ENCODE peak calls at places on chromosomes 6 and 20, in eight cellular contexts. T is SJSA1, I is endothelial cell of umbilical vein, W is heart right ventricle, M is testis, Z is aorta, K is H9, D is cardiac muscle cell. L is an unnamed sample. For H3K9me3, the result is how much of the 10 kb centered on the place peaks cover.

GRCh38 chr6:1744543-1744942 is 134.8 kb downstream of the FOXC1 start:
- DNase-seq in T (no peak), I (no peak), W (no peak), M (no peak), Z (no peak), K (no peak), D (no peak), L (no peak)

GRCh38 chr6:16674666-16675392 is 86.4 kb downstream of the ATXN1 start:
- DNase-seq in T (no peak), I (peak), W (no peak), M (no peak), Z (no peak), K (no peak), D (peak), L (no peak)

GRCh38 chr20:58054744-58055373 is 173.6 kb downstream of the ANKRD60 start:
- DNase-seq in T (peak), I (peak), W (no peak), M (peak), Z (no peak), K (peak), D (peak), L (no peak)

GRCh38 chr20:52240802-52241201 is 49.2 kb upstream of the ZFP64 start:
- DNase-seq in T (no peak), I (no peak), W (no peak), M (no peak), Z (no peak), K (no peak), D (no peak), L (no peak)

GRCh38 chr6:14228571-14228970 is 111.0 kb downstream of the CD83 start:
- DNase-seq in T (no peak), I (no peak), W (no peak), M (no peak), Z (no peak), K (no peak), D (peak), L (no peak)

GRCh38 chr20:31712564-31713311 is 9.9 kb downstream of the BCL2L1 start:
- DNase-seq in T (peak), I (peak), W (peak), M (peak), Z (peak), K (peak), D (peak), L (peak)

GRCh38 chr20:21109144-21109543 is 3.0 kb upstream of the LINC00237 start:
- DNase-seq in T (no peak), I (no peak), W (no peak), M (no peak), Z (no peak), K (no peak), D (no peak), L (no peak)

GRCh38 chr6:157235600-157236039 is 87.7 kb downstream of the TMEM242 start:
- DNase-seq in T (no peak), I (peak), W (peak), M (peak), Z (peak), K (peak), D (peak), L (peak)

GRCh38 chr20:19750907-19751636 is 7.0 kb upstream of the RIN2 start:
- DNase-seq in T (peak), I (no peak), W (no peak), M (no peak), Z (no peak), K (no peak), D (no peak), L (no peak)

GRCh38 chr6:146127447-146128215 is 98.8 kb downstream of the GRM1 start:
- DNase-seq in T (no peak), I (no peak), W (no peak), M (no peak), Z (no peak), K (no peak), D (no peak), L (no peak)

GRCh38 chr6:75418233-75418632 is 75.4 kb downstream of the FILIP1 start:
- DNase-seq in T (no peak), I (peak), W (no peak), M (no peak), Z (no peak), K (no peak), D (peak), L (no peak)

GRCh38 chr6:155309150-155309549 is 5.1 kb downstream of the TFB1M start:
- DNase-seq in T (no peak), I (no peak), W (no peak), M (no peak), Z (no peak), K (no peak), D (no peak), L (no peak)

GRCh38 chr6:107713214-107713962 is 110.7 kb downstream of the SCML4 start:
- DNase-seq in T (no peak), I (no peak), W (no peak), M (no peak), Z (no peak), K (no peak), D (no peak), L (no peak)

GRCh38 chr20:3353646-3354045 is 53.8 kb downstream of the DNAAF9 start:
- DNase-seq in T (no peak), I (no peak), W (no peak), M (no peak), Z (no peak), K (no peak), D (no peak), L (no peak)

GRCh38 chr20:62227977-62228958 is 8.2 kb upstream of the HRH3 start:
- DNase-seq in T (no peak), I (no peak), W (no peak), M (no peak), Z (no peak), K (peak), D (no peak), L (peak)

GRCh38 chr6:80163754-80164187 is 57.3 kb downstream of the BCKDHB start:
- DNase-seq in T (no peak), I (peak), W (no peak), M (no peak), Z (no peak), K (no peak), D (peak), L (no peak)

GRCh38 chr6:12010635-12011275 is 1.4 kb upstream of the HIVEP1 start:
- DNase-seq in T (peak), I (no peak), W (peak), M (peak), Z (peak), K (peak), D (no peak), L (peak)

GRCh38 chr6:162157157-162157556 is 570.4 kb downstream of the PRKN start:
- DNase-seq in T (no peak), I (no peak), W (no peak), M (no peak), Z (no peak), K (no peak), D (no peak), L (no peak)

GRCh38 chr6:21596379-21597242 is 3.1 kb downstream of the SOX4 start:
- DNase-seq in T (peak), I (peak), W (peak), M (peak), Z (peak), K (peak), D (peak), L (peak)

GRCh38 chr20:25360631-25361286 is 29.9 kb downstream of the ABHD12 start:
- DNase-seq in T (no peak), I (peak), W (no peak), M (no peak), Z (no peak), K (no peak), D (peak), L (no peak)

GRCh38 chr20:64280460-64280843 is 24.9 kb downstream of the PCMTD2 start:
- DNase-seq in T (no peak), I (no peak), W (no peak), M (no peak), Z (no peak), K (no peak), D (no peak), L (no peak)

GRCh38 chr6:27066381-27066780 is 181.1 kb upstream of the PRSS16 start:
- DNase-seq in T (no peak), I (no peak), W (no peak), M (no peak), Z (no peak), K (peak), D (no peak), L (no peak)

GRCh38 chr6:143223895-143224294 is 163.2 kb downstream of the AIG1 start:
- DNase-seq in T (no peak), I (no peak), W (peak), M (peak), Z (no peak), K (no peak), D (peak), L (no peak)

GRCh38 chr6:56860466-56860865 is 94.4 kb upstream of the BEND6 start:
- DNase-seq in T (no peak), I (peak), W (no peak), M (no peak), Z (no peak), K (no peak), D (peak), L (no peak)

GRCh38 chr20:4717816-4718215 is 3.9 kb upstream of the PRND start:
- DNase-seq in T (no peak), I (no peak), W (no peak), M (no peak), Z (no peak), K (no peak), D (peak), L (no peak)

GRCh38 chr6:107977283-107977682 is 19.3 kb upstream of the SEC63 start:
- DNase-seq in T (no peak), I (peak), W (no peak), M (no peak), Z (no peak), K (no peak), D (peak), L (no peak)

GRCh38 chr20:38139919-38140753 is 24.9 kb downstream of the TGM2 start:
- DNase-seq in T (peak), I (peak), W (no peak), M (no peak), Z (peak), K (no peak), D (peak), L (no peak)

DNA sequence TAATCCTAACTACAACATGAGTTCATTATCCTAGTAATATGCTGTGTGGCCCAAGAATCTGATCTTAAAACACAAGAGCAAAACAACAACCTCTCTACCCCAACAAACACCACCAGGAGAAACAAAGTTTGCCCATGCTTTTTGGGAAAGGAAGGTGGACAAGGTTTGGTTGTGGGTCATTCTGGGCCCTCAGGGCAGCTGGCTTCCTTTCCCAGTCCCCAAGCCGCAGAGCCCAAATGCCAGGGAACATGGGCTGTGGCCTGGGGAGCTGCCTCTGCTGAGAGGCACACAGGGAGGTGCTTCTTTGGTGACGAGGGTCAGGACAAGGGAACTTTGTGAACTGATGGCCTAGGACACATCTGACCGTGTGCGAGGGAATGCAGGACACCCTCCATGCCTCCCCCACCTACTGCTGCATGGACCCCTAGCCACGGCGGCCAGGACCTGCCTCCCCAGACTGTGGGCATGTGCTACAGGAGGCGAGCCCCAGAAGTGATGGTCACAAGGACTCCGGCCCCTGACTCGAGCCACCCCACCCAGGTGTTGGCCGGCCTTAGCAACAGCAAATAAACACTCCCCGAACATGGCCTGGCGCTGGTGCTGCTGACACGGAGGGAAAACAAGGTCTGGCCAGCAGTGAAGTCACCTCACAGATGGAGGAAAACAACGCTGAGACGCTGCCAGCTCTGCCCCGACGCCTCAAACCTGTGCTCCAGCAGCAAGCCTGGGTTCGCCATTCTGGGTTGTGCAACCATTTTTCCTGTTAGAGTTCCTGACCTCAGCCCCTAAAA is 55.6 kb downstream of the RRBP1 start:
- DNase-seq in T (no peak), I (no peak), W (no peak), M (no peak), Z (peak), K (no peak), D (no peak), L (peak)
- H3K27ac ChIP-seq in T (no peak), I (no peak), W (no peak), M (no peak), Z (peak), K (no peak), D (no peak), L (peak)

GRCh38 chr6:169474362-169474761 is 220.7 kb upstream of the THBS2 start:
- DNase-seq in T (no peak), I (no peak), W (no peak), M (no peak), Z (no peak), K (no peak), D (no peak), L (no peak)

GRCh38 chr6:169479783-169480495 is 221.9 kb downstream of the WDR27 start:
- DNase-seq in T (no peak), I (no peak), W (no peak), M (no peak), Z (no peak), K (no peak), D (no peak), L (no peak)
- H3K9me3 ChIP-seq in T (under half), I (under half), W (half or more), M (under half), Z (under half), K (under half), D (under half), L (half or more)

DNA sequence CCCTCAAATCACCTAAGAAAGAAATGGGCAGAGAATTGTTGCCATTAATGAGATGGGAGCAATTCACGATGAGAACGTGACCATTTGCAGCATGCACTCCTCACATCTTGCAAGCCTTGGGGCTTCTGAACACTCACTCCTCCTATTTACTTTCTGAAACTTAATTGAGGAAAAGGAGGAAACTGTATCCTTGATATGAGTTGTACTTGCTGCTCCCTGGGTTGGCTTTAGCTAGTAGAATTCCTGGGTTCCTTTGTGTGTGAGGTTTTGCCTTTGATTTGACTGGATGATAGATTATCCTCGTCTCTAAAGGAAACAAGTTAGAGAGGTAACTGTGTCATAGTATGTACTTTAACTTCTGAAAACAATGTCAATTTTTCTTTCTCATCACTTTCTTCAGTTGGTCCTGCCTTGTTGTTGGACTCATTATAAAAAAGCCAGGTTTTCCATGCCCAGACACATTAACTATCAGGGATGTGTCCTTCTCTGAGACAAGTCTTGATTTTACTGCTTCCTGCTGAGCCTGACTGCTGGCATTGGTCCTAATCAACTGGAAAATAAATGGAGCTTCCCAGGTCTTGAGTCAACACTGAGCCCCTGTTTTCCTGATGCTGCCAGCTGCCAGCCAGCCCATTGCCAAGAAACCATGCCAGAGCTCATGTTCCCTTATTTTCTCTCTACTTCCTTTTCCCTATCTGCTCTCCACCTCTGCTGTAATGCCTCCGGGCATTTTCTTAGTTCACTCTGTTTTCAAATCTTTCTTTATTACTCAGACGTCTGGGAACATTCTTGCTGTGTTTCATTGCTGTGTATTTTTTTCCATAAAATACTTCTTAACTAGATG is 6.0 kb upstream of the MRAP2 start:
- DNase-seq in T (no peak), I (peak), W (no peak), M (no peak), Z (peak), K (no peak), D (peak), L (peak)
- H3K27ac ChIP-seq in T (no peak), I (peak), W (no peak), M (no peak), Z (peak), K (no peak), D (no peak), L (peak)

GRCh38 chr20:710762-711120 is 35.1 kb upstream of the SCRT2 start:
- DNase-seq in T (no peak), I (no peak), W (no peak), M (no peak), Z (no peak), K (no peak), D (no peak), L (no peak)
- H3K9me3 ChIP-seq in T (under half), I (under half), W (under half), M (under half), Z (under half), K (under half), D (under half), L (under half)

L was measured in stomach.